ENCODE peak calls at places on chromosomes 7 and 10, in five cellular contexts. A, O, C, S and Q are unnamed samples.

GRCh38 chr10:97321807-97322195 is 2.7 kb downstream of the FRAT1 start:
- DNase-seq in A (no peak), O (no peak), C (no peak), S (no peak), Q (no peak)

GRCh38 chr10:8043569-8044306 is 10.8 kb upstream of the GATA3 start:
- DNase-seq in A (no peak), O (no peak), C (no peak), S (no peak), Q (no peak)

GRCh38 chr10:33790506-33791283 is 456.2 kb upstream of the NRP1 start:
- DNase-seq in A (no peak), O (no peak), C (no peak), S (no peak), Q (no peak)

GRCh38 chr10:51117794-51118193 is 43.5 kb downstream of the PRKG1 start:
- DNase-seq in A (no peak), O (no peak), C (no peak), S (no peak), Q (no peak)

GRCh38 chr10:58152698-58153263 is 114.9 kb downstream of the IPMK start:
- DNase-seq in A (peak), O (peak), C (peak), S (no peak), Q (no peak)

GRCh38 chr7:79317728-79318127 is 135.7 kb downstream of the MAGI2 start:
- DNase-seq in A (no peak), O (no peak), C (no peak), S (no peak), Q (no peak)

GRCh38 chr10:21975378-21975990 is 28.0 kb downstream of the DNAJC1 start:
- DNase-seq in A (no peak), O (no peak), C (no peak), S (no peak), Q (no peak)

GRCh38 chr7:22945584-22945983 is 68.3 kb downstream of the HYCC1 start:
- DNase-seq in A (no peak), O (no peak), C (no peak), S (no peak), Q (no peak)

GRCh38 chr10:72702868-72703581 is 11.1 kb downstream of the MCU start:
- DNase-seq in A (no peak), O (no peak), C (no peak), S (no peak), Q (no peak)

GRCh38 chr7:36967387-36967786 is 243.1 kb upstream of the AOAH start:
- DNase-seq in A (no peak), O (peak), C (no peak), S (peak), Q (peak)

GRCh38 chr10:77603529-77603927 is 34.1 kb downstream of the KCNMA1 start:
- DNase-seq in A (no peak), O (peak), C (no peak), S (no peak), Q (no peak)

GRCh38 chr10:131681656-131682055 is 219.2 kb upstream of the PPP2R2D start:
- DNase-seq in A (no peak), O (no peak), C (no peak), S (no peak), Q (no peak)